ENCODE peak calls at places on chromosomes 5 and 9, in ten cellular contexts. L is colonic mucosa; A is uterus; Z is stomach; T is frontal cortex; C is C1 segment of cervical spinal cord; D is glutamatergic neuron; H is GM19239; J is MCF 10A; E is CD8-positive, alpha-beta memory T cell. B is an unnamed sample.

GRCh38 chr5:51371052-51371451 is 12.2 kb upstream of the ISL1 start:
- DNase-seq in L (no peak), A (no peak), Z (no peak), T (no peak), C (no peak), D (no peak), H (no peak), J (no peak), E (no peak), B (no peak)

GRCh38 chr9:130770679-130771442 is 64.2 kb upstream of the ABL1 start:
- DNase-seq in L (no peak), A (no peak), Z (no peak), T (peak; percentile 56), C (no peak), D (no peak), H (peak; percentile 40), J (peak; percentile 76), E (peak; percentile 19), B (no peak)

GRCh38 chr5:106849266-106849665 is 821.5 kb downstream of the EFNA5 start:
- DNase-seq in L (no peak), A (no peak), Z (no peak), T (no peak), C (no peak), D (no peak), H (no peak), J (no peak), E (no peak), B (no peak)

GRCh38 chr9:127835930-127836586 is 18.4 kb downstream of the ENG start:
- DNase-seq in L (no peak), A (peak; percentile 60), Z (no peak), T (no peak), C (no peak), D (no peak), H (no peak), J (no peak), E (no peak), B (no peak)

GRCh38 chr5:130050585-130050984 is 146.3 kb downstream of the CHSY3 start:
- DNase-seq in L (no peak), A (no peak), Z (no peak), T (no peak), C (no peak), D (no peak), H (no peak), J (peak; percentile 55), E (no peak), B (no peak)

GRCh38 chr5:61575103-61575502 is 243.0 kb downstream of the ZSWIM6 start:
- DNase-seq in L (no peak), A (no peak), Z (no peak), T (no peak), C (no peak), D (no peak), H (no peak), J (peak; percentile 57), E (no peak), B (no peak)

GRCh38 chr9:128841704-128842492 is 12.3 kb upstream of the SPOUT1 start:
- DNase-seq in L (no peak), A (no peak), Z (no peak), T (no peak), C (no peak), D (no peak), H (no peak), J (no peak), E (no peak), B (no peak)

GRCh38 chr5:162684145-162684544 is 616.6 kb downstream of the GABRG2 start:
- DNase-seq in L (no peak), A (no peak), Z (no peak), T (no peak), C (no peak), D (no peak), H (no peak), J (peak; percentile 12), E (no peak), B (no peak)

GRCh38 chr9:86354882-86355399 is 731 bp upstream of the TUT7 start:
- DNase-seq in L (no peak), A (no peak), Z (no peak), T (peak; percentile 23), C (no peak), D (no peak), H (no peak), J (no peak), E (no peak), B (no peak)

GRCh38 chr9:131960805-131961495 is 118.7 kb downstream of the MED27 start:
- DNase-seq in L (no peak), A (no peak), Z (no peak), T (no peak), C (peak; percentile 39), D (no peak), H (no peak), J (no peak), E (no peak), B (no peak)

GRCh38 chr9:35364817-35365585 is 124.9 kb upstream of the RUSC2 start:
- DNase-seq in L (no peak), A (no peak), Z (no peak), T (no peak), C (no peak), D (no peak), H (no peak), J (no peak), E (no peak), B (no peak)

GRCh38 chr5:171419663-171420428 is 399 bp downstream of the FGF18 start:
- DNase-seq in L (peak; percentile 23), A (no peak), Z (peak; percentile 32), T (peak; percentile 43), C (no peak), D (peak; percentile 71), H (peak; percentile 37), J (no peak), E (peak; percentile 26), B (no peak)

GRCh38 chr5:137496919-137497318 is 2.2 kb downstream of the SPOCK1 start:
- DNase-seq in L (no peak), A (no peak), Z (no peak), T (no peak), C (no peak), D (no peak), H (no peak), J (no peak), E (no peak), B (no peak)

GRCh38 chr9:97511762-97512429 is 10.4 kb downstream of the TMOD1 start:
- DNase-seq in L (no peak), A (no peak), Z (no peak), T (no peak), C (no peak), D (no peak), H (no peak), J (peak; percentile 56), E (no peak), B (no peak)